ENCODE peak calls at places on chromosomes 12 and 14, in four cellular contexts. Y, D, K and F are unnamed samples.

GRCh38 chr14:52589646-52590045 is 37.0 kb downstream of the GPR137C start:
- DNase-seq in Y (no peak), D (no peak), K (no peak), F (no peak)

GRCh38 chr14:71721791-71722190 is 210.4 kb upstream of the RGS6 start:
- DNase-seq in Y (no peak), D (no peak), K (no peak), F (no peak)

GRCh38 chr14:101462726-101463565 is 98.3 kb upstream of the DIO3 start:
- DNase-seq in Y (no peak), D (no peak), K (peak; percentile 5), F (no peak)

GRCh38 chr14:65453807-65454480 is 41.4 kb downstream of the FUT8 start:
- DNase-seq in Y (no peak), D (no peak), K (no peak), F (no peak)

GRCh38 chr12:68263366-68263765 is 10.0 kb upstream of the IL22 start:
- DNase-seq in Y (no peak), D (no peak), K (no peak), F (no peak)

GRCh38 chr12:108306014-108306501 is 33.1 kb downstream of the CMKLR1 start:
- DNase-seq in Y (no peak), D (no peak), K (no peak), F (no peak)

GRCh38 chr12:124914392-124915248 is at the start of gene UBC:
- DNase-seq in Y (peak; percentile 86), D (no peak), K (peak; percentile 85), F (no peak)

GRCh38 chr14:72545411-72546311 is 348.2 kb downstream of the DPF3 start:
- DNase-seq in Y (no peak), D (no peak), K (no peak), F (no peak)